ENCODE peak calls at places on chromosomes 3 and 15, in ten cellular contexts. R is small intestine, X is Peyer's patch, F is testis, A is uterus, Y is cardiac muscle cell, E is fibroblast of lung, W is GM23248, S is A549, C is keratinocyte. H is an unnamed sample.
A peak's percentile ranks its signal among the peaks of the same experiment; 100 is the strongest.

GRCh38 chr3:133849346-133849745 is 43.7 kb downstream of the SRPRB start:
- DNase-seq in S (no peak), W (no peak), A (no peak), E (no peak), Y (no peak), R (no peak), C (no peak), F (no peak), X (no peak), H (no peak)

GRCh38 chr3:67228136-67228535 is 230.0 kb downstream of the KBTBD8 start:
- DNase-seq in F (no peak), C (no peak), R (no peak), W (no peak), S (no peak), E (no peak), X (no peak), Y (no peak), A (no peak), H (no peak)

GRCh38 chr15:74500401-74500800 is 39.4 kb upstream of the UBL7 start:
- DNase-seq in C (no peak), R (no peak), W (no peak), F (no peak), S (no peak), X (no peak), E (no peak), A (no peak), Y (no peak), H (no peak)

GRCh38 chr3:101861978-101862421 is 12.7 kb downstream of the NFKBIZ start:
- DNase-seq in F (no peak), A (no peak), Y (peak; percentile 34), R (no peak), W (no peak), C (no peak), X (no peak), S (no peak), E (no peak), H (no peak)

GRCh38 chr15:82864967-82865366 is 55.5 kb downstream of the WHAMM start:
- DNase-seq in R (no peak), C (no peak), W (no peak), E (no peak), S (no peak), A (no peak), X (no peak), F (no peak), Y (no peak), H (no peak)

GRCh38 chr3:111072016-111072891 is 638 bp downstream of the NECTIN3 start:
- DNase-seq in R (peak; percentile 65), X (no peak), E (peak; percentile 44), W (peak; percentile 70), C (no peak), S (peak; percentile 14), A (peak; percentile 18), F (peak; percentile 36), Y (peak; percentile 50), H (peak; percentile 75)

GRCh38 chr15:50767332-50767861 is 1.9 kb upstream of the SPPL2A start:
- DNase-seq in A (no peak), W (no peak), S (peak; percentile 24), F (no peak), E (no peak), R (no peak), Y (no peak), C (no peak), X (no peak), H (no peak)

GRCh38 chr3:2001306-2002108 is 97.2 kb upstream of the CNTN4 start:
- DNase-seq in X (no peak), Y (no peak), E (no peak), R (no peak), W (no peak), S (no peak), C (no peak), A (no peak), F (no peak), H (no peak)

GRCh38 chr3:176814252-176814651 is 383.0 kb downstream of the TBL1XR1 start:
- DNase-seq in A (no peak), E (peak; percentile 54), F (peak; percentile 79), W (peak; percentile 72), X (no peak), R (peak; percentile 3), S (peak; percentile 39), C (no peak), Y (peak; percentile 75), H (peak; percentile 62)

GRCh38 chr15:77440378-77440999 is 19.8 kb downstream of the HMG20A start:
- DNase-seq in A (no peak), Y (peak; percentile 66), X (no peak), F (no peak), C (no peak), S (peak; percentile 20), W (peak; percentile 82), E (peak; percentile 80), R (no peak), H (no peak)

GRCh38 chr3:632571-633170 is 436.1 kb downstream of the CHL1 start:
- DNase-seq in W (peak; percentile 22), A (peak; percentile 39), F (peak; percentile 88), X (no peak), R (peak; percentile 40), Y (peak; percentile 38), C (peak; percentile 33), E (peak; percentile 25), S (peak; percentile 67), H (no peak)

GRCh38 chr3:107928084-107928445 is 162.8 kb downstream of the CD47 start:
- DNase-seq in F (no peak), A (no peak), E (peak; percentile 46), R (peak; percentile 12), W (peak; percentile 72), X (no peak), C (no peak), Y (peak; percentile 59), S (peak; percentile 26), H (no peak)

GRCh38 chr3:141266797-141267555 is 35.4 kb downstream of the PXYLP1 start:
- DNase-seq in E (no peak), C (no peak), F (no peak), X (peak; percentile 55), Y (no peak), A (no peak), W (no peak), S (no peak), R (peak; percentile 29), H (no peak)

GRCh38 chr3:69161587-69162196 is 39.3 kb upstream of the LMOD3 start:
- DNase-seq in F (peak; percentile 45), C (no peak), Y (peak; percentile 71), W (peak; percentile 69), E (peak; percentile 29), X (no peak), R (peak; percentile 56), S (peak; percentile 42), A (peak; percentile 27), H (peak; percentile 17)

GRCh38 chr15:79192462-79193036 is 90.0 kb upstream of the ANKRD34C start:
- DNase-seq in R (no peak), C (no peak), E (peak; percentile 64), A (no peak), F (no peak), Y (no peak), S (no peak), W (peak; percentile 25), X (no peak), H (no peak)

GRCh38 chr3:177438596-177439220 is 241.4 kb upstream of the TBL1XR1 start:
- DNase-seq in S (no peak), R (no peak), W (peak; percentile 25), A (no peak), F (no peak), E (no peak), Y (no peak), C (no peak), X (no peak), H (no peak)

GRCh38 chr15:101142711-101143110 is 109.1 kb downstream of the CHSY1 start:
- DNase-seq in W (no peak), F (no peak), E (no peak), X (no peak), S (no peak), Y (no peak), R (no peak), C (no peak), A (no peak), H (no peak)

GRCh38 chr3:152376351-152377183 is 107.8 kb downstream of the MBNL1 start:
- DNase-seq in A (no peak), E (peak; percentile 70), Y (peak; percentile 56), W (peak; percentile 43), F (no peak), C (no peak), R (no peak), X (peak; percentile 81), S (peak; percentile 72), H (no peak)
- H3K4me1 ChIP-seq in A (peaks cover 6% of the 10 kb centered on the region), E (peaks cover 4% of the 10 kb centered on the region), Y (peaks cover 8% of the 10 kb centered on the region), W (peaks cover 54% of the 10 kb centered on the region), F (peaks cover 14% of the 10 kb centered on the region), C (peaks cover 11% of the 10 kb centered on the region), R (no peaks in the 10 kb centered on the region), X (peaks cover 4% of the 10 kb centered on the region), S (peaks cover 64% of the 10 kb centered on the region), H (peaks cover 33% of the 10 kb centered on the region)

GRCh38 chr3:89186446-89186845 is 79.0 kb downstream of the EPHA3 start:
- DNase-seq in F (no peak), Y (no peak), W (no peak), R (no peak), E (no peak), C (no peak), X (no peak), S (no peak), A (no peak), H (no peak)
- H3K4me1 ChIP-seq in F (no peaks in the 10 kb centered on the region), Y (no peaks in the 10 kb centered on the region), W (no peaks in the 10 kb centered on the region), R (no peaks in the 10 kb centered on the region), E (no peaks in the 10 kb centered on the region), C (no peaks in the 10 kb centered on the region), X (no peaks in the 10 kb centered on the region), S (no peaks in the 10 kb centered on the region), A (no peaks in the 10 kb centered on the region), H (no peaks in the 10 kb centered on the region)

GRCh38 chr15:96344120-96344705 is 13.7 kb downstream of the NR2F2 start:
- DNase-seq in W (no peak), R (no peak), Y (no peak), C (no peak), E (peak; percentile 43), F (no peak), X (no peak), A (no peak), S (no peak), H (no peak)

GRCh38 chr15:96343529-96344072 is 13.1 kb downstream of the NR2F2 start:
- DNase-seq in A (no peak), S (no peak), X (no peak), E (peak; percentile 29), W (no peak), R (peak; percentile 75), Y (no peak), F (no peak), C (no peak), H (no peak)

GRCh38 chr15:96346409-96346808 is 15.9 kb downstream of the NR2F2 start:
- DNase-seq in R (no peak), E (no peak), S (no peak), C (no peak), Y (no peak), A (no peak), X (no peak), W (no peak), F (no peak), H (no peak)

GRCh38 chr15:96345560-96346389 is 15.3 kb downstream of the NR2F2 start:
- DNase-seq in S (peak; percentile 80), A (peak; percentile 86), W (peak; percentile 88), E (peak; percentile 75), F (peak; percentile 86), Y (peak; percentile 85), X (no peak), R (peak; percentile 62), C (no peak), H (no peak)

GRCh38 chr15:96344706-96345559 is 14.4 kb downstream of the NR2F2 start:
- DNase-seq in C (no peak), Y (no peak), S (no peak), A (no peak), X (no peak), F (no peak), W (no peak), E (peak; percentile 40), R (no peak), H (no peak)
- H3K4me1 ChIP-seq in C (peaks cover 4% of the 10 kb centered on the region), Y (no peaks in the 10 kb centered on the region), S (peaks cover 14% of the 10 kb centered on the region), A (no peaks in the 10 kb centered on the region), X (no peaks in the 10 kb centered on the region), F (peaks cover 20% of the 10 kb centered on the region), W (peaks cover 39% of the 10 kb centered on the region), E (peaks cover 9% of the 10 kb centered on the region), R (peaks cover 3% of the 10 kb centered on the region), H (no peaks in the 10 kb centered on the region)

GRCh38 chr3:45910892-45911291 is 24.5 kb downstream of the CCR9 start:
- DNase-seq in W (no peak), R (no peak), F (no peak), C (no peak), X (no peak), Y (no peak), A (no peak), E (no peak), S (no peak), H (no peak)
- H3K4me1 ChIP-seq in W (peaks cover 29% of the 10 kb centered on the region), R (peaks cover 6% of the 10 kb centered on the region), F (no peaks in the 10 kb centered on the region), C (no peaks in the 10 kb centered on the region), X (peaks cover 10% of the 10 kb centered on the region), Y (no peaks in the 10 kb centered on the region), A (no peaks in the 10 kb centered on the region), E (peaks cover 11% of the 10 kb centered on the region), S (no peaks in the 10 kb centered on the region), H (no peaks in the 10 kb centered on the region)

H was measured in pancreas.